ENCODE peak calls at places on chromosome 17, in nine cellular contexts. H is tibial artery, J is GM23248, P is lower leg skin, V is adipocyte, A is PC-9, R is GM12865, Y is fibroblast of the aortic adventitia, D is fibroblast of mammary gland. U is an unnamed sample.

GRCh38 chr17:34126965-34127364 is 128.1 kb upstream of the CCL2 start:
- DNase-seq in H (no peak), J (no peak), P (no peak), V (no peak), A (no peak), R (peak; percentile 57), Y (no peak), D (no peak), U (no peak)

GRCh38 chr17:17985153-17985552 is 12.5 kb downstream of the DRC3 start:
- DNase-seq in H (no peak), J (no peak), P (no peak), V (no peak), A (no peak), R (no peak), Y (no peak), D (no peak), U (no peak)

GRCh38 chr17:55268649-55269480 is 4.1 kb downstream of the HLF start:
- DNase-seq in H (no peak), J (no peak), P (no peak), V (no peak), A (no peak), R (no peak), Y (no peak), D (no peak), U (no peak)

GRCh38 chr17:27980035-27980434 is 62.4 kb upstream of the NLK start:
- DNase-seq in H (no peak), J (peak; percentile 39), P (no peak), V (no peak), A (peak; percentile 42), R (no peak), Y (peak; percentile 79), D (peak; percentile 69), U (peak; percentile 93)

GRCh38 chr17:58383892-58384462 is 32.0 kb upstream of the SUPT4H1 start:
- DNase-seq in H (no peak), J (no peak), P (no peak), V (no peak), A (no peak), R (no peak), Y (no peak), D (no peak), U (no peak)

GRCh38 chr17:62067165-62068145 is 2.4 kb upstream of the MED13 start:
- DNase-seq in H (no peak), J (no peak), P (no peak), V (no peak), A (no peak), R (no peak), Y (no peak), D (no peak), U (no peak)

GRCh38 chr17:2365132-2365531 is 27.8 kb downstream of the SGSM2 start:
- DNase-seq in H (no peak), J (no peak), P (no peak), V (no peak), A (no peak), R (no peak), Y (no peak), D (no peak), U (no peak)

GRCh38 chr17:2814049-2814448 is 17.8 kb downstream of the RAP1GAP2 start:
- DNase-seq in H (no peak), J (no peak), P (no peak), V (no peak), A (no peak), R (peak; percentile 71), Y (no peak), D (no peak), U (no peak)

GRCh38 chr17:8954339-8954738 is 11.2 kb downstream of the PIK3R5 start:
- DNase-seq in H (peak; percentile 76), J (no peak), P (peak; percentile 66), V (no peak), A (no peak), R (peak; percentile 87), Y (no peak), D (no peak), U (no peak)
- H3K4me3 ChIP-seq in H (no peak overlapping the region), J (no peak overlapping the region), P (no peak overlapping the region), V (no peak overlapping the region), A (no peak overlapping the region), R (no peak overlapping the region), Y (no peak overlapping the region), D (no peak overlapping the region), U (no peak overlapping the region)

DNA sequence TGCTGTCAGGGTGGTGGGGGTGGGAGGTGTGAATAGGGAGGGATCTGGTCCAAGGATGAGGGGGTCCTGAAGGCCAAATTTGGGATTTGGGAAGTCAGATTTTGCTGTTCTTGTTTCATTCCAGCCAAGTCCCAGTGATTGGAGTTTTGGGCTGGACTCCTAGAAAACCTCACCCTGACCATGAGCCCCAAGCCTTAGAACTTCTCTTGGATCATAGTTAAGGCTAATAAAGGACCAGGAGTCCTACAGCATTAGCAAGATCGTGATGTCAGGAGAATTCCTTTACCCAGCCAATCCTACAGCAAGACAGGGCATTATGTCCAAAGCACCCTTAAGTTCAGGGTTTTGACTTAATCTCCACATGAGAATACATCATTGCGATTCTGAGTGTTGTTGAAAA is 85.0 kb downstream of the SOX9 start:
- DNase-seq in H (no peak), J (no peak), P (no peak), V (no peak), A (no peak), R (no peak), Y (no peak), D (no peak), U (no peak)
- H3K4me3 ChIP-seq in H (no peak overlapping the region), J (no peak overlapping the region), P (no peak overlapping the region), V (no peak overlapping the region), A (no peak overlapping the region), R (no peak overlapping the region), Y (no peak overlapping the region), D (no peak overlapping the region), U (no peak overlapping the region)

DNA sequence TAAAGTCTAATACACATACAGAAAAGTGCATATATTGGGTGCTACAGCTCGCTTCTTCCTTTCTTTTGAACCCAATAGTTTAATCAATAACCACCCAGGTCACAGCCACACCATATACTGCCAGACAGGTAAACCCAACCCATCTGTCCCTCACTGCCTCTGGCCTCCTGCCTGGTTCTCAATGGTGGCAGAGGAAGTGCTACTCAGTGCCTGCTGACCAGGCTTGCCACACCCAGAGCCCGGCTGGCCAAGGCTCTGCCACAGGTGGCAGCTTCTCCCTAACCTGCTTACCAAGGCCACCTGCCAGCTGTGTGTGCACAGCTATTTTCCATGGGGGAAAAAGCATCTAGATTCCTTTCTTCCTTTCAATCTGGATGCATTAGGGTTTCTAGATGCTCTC is 584 bp downstream of the PMP22 start:
- DNase-seq in H (peak; percentile 54), J (no peak), P (peak; percentile 41), V (no peak), A (peak; percentile 49), R (no peak), Y (no peak), D (no peak), U (no peak)
- H3K4me3 ChIP-seq in H (peak overlapping the region; percentile 88), J (no peak overlapping the region), P (peak overlapping the region; percentile 1), V (peak overlapping the region; percentile 91), A (no peak overlapping the region), R (no peak overlapping the region), Y (peak overlapping the region; percentile 72), D (peak overlapping the region; percentile 50), U (no peak overlapping the region)

DNA sequence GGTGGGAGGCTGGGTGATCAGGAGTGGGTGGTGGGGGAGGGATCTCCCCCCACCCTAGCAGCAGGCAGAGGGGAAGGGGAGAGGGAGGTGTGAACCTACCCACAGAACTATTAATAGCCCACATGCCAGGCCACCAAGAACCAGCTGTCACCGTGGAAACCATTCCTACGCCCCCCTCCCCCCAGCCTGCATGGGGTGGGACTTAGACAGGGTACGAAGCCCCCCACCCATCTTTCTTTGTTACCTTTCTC is 7.8 kb downstream of the THRA start:
- DNase-seq in H (no peak), J (no peak), P (no peak), V (no peak), A (no peak), R (no peak), Y (no peak), D (no peak), U (no peak)
- H3K4me3 ChIP-seq in H (peak overlapping the region; percentile 40), J (no peak overlapping the region), P (no peak overlapping the region), V (peak overlapping the region; percentile 52), A (no peak overlapping the region), R (no peak overlapping the region), Y (no peak overlapping the region), D (no peak overlapping the region), U (no peak overlapping the region)

GRCh38 chr17:82300228-82300627 is 17.2 kb downstream of the CD7 start:
- DNase-seq in H (no peak), J (no peak), P (no peak), V (no peak), A (no peak), R (no peak), Y (no peak), D (no peak), U (no peak)
- H3K4me3 ChIP-seq in H (no peak overlapping the region), J (no peak overlapping the region), P (no peak overlapping the region), V (no peak overlapping the region), A (no peak overlapping the region), R (no peak overlapping the region), Y (no peak overlapping the region), D (no peak overlapping the region), U (no peak overlapping the region)